ENCODE peak calls at places on chromosomes 1 and 21, in ten cellular contexts. A is left colon; D is central memory CD4-positive, alpha-beta T cell; C is HFF-Myc; K is NCI-H524; G is activated naive CD4-positive, alpha-beta T cell; W is NCI-H1417; J is activated T-cell treated with anti-CD3 and anti-CD28 coated beads, Interleukin-2, amount 50 U/mL, for 72 hours; E is lower leg skin; S is islet precursor cell. H is an unnamed sample.

GRCh38 chr1:204544321-204544720 is 28.1 kb downstream of the MDM4 start:
- DNase-seq in A (no peak), D (peak; percentile 65), C (no peak), K (no peak), G (no peak), W (no peak), J (no peak), E (no peak), S (no peak), H (peak; percentile 60)

GRCh38 chr1:150973826-150974579 is 632 bp downstream of the CERS2 start:
- DNase-seq in A (peak; percentile 39), D (peak; percentile 25), C (no peak), K (no peak), G (peak; percentile 14), W (peak; percentile 76), J (peak; percentile 52), E (no peak), S (peak; percentile 59), H (no peak)

GRCh38 chr1:8009043-8010002 is 16.8 kb downstream of the ERRFI1 start:
- DNase-seq in A (no peak), D (no peak), C (no peak), K (no peak), G (no peak), W (no peak), J (no peak), E (no peak), S (no peak), H (no peak)

GRCh38 chr1:32681501-32681900 is 21.1 kb downstream of the SYNC start:
- DNase-seq in A (no peak), D (no peak), C (no peak), K (no peak), G (no peak), W (no peak), J (no peak), E (no peak), S (no peak), H (no peak)

GRCh38 chr1:186681806-186682205 is 1.6 kb upstream of the PTGS2 start:
- DNase-seq in A (no peak), D (no peak), C (no peak), K (no peak), G (no peak), W (no peak), J (no peak), E (no peak), S (no peak), H (no peak)

GRCh38 chr1:181392613-181393170 is 90.6 kb upstream of the CACNA1E start:
- DNase-seq in A (no peak), D (no peak), C (no peak), K (no peak), G (no peak), W (peak; percentile 51), J (no peak), E (no peak), S (no peak), H (no peak)

GRCh38 chr21:42047821-42048613 is 23.1 kb upstream of the UMODL1 start:
- DNase-seq in A (no peak), D (no peak), C (peak; percentile 79), K (no peak), G (no peak), W (no peak), J (no peak), E (no peak), S (no peak), H (no peak)

GRCh38 chr21:44453120-44453519 is 2.2 kb upstream of the LRRC3 start:
- DNase-seq in A (no peak), D (no peak), C (no peak), K (no peak), G (no peak), W (no peak), J (no peak), E (no peak), S (no peak), H (no peak)

GRCh38 chr1:33045814-33046213 is 9.1 kb upstream of the AK2 start:
- DNase-seq in A (no peak), D (peak; percentile 43), C (no peak), K (no peak), G (no peak), W (no peak), J (peak; percentile 15), E (no peak), S (no peak), H (peak; percentile 85)

GRCh38 chr1:115507256-115507589 is 134.5 kb upstream of the VANGL1 start:
- DNase-seq in A (no peak), D (no peak), C (no peak), K (no peak), G (no peak), W (peak; percentile 39), J (no peak), E (no peak), S (peak; percentile 68), H (no peak)

GRCh38 chr1:64848812-64849211 is 103.9 kb downstream of the RAVER2 start:
- DNase-seq in A (no peak), D (no peak), C (no peak), K (peak; percentile 67), G (no peak), W (no peak), J (no peak), E (no peak), S (peak; percentile 12), H (no peak)

GRCh38 chr1:224168859-224169380 is 14.1 kb upstream of the DEGS1 start:
- DNase-seq in A (no peak), D (peak; percentile 73), C (no peak), K (no peak), G (no peak), W (no peak), J (peak; percentile 57), E (no peak), S (no peak), H (peak; percentile 7)

GRCh38 chr1:164930241-164930640 is 371.3 kb downstream of the PBX1 start:
- DNase-seq in A (no peak), D (no peak), C (no peak), K (no peak), G (no peak), W (no peak), J (no peak), E (no peak), S (no peak), H (no peak)